ENCODE peak calls at places on chromosomes 2 and 18, in seven cellular contexts. O is cerebellum; U is GM04504; A is activated effector memory CD4-positive, alpha-beta T cell treated with Interleukin-2 at 50 U/mL for 16 hours; W is Kasumi-1; R is GM18507; Y is Right ventricle myocardium superior. M is an unnamed sample.

GRCh38 chr18:23890589-23890988 is 124.0 kb upstream of the TTC39C start:
- DNase-seq in O (no peak), U (peak), A (no peak), W (no peak), R (no peak), Y (no peak), M (no peak)

GRCh38 chr2:139968588-139968987 is 1188.4 kb upstream of the NXPH2 start:
- DNase-seq in O (no peak), U (no peak), A (no peak), W (no peak), R (no peak), Y (no peak), M (no peak)

GRCh38 chr2:57959380-57959779 is 87.2 kb upstream of the VRK2 start:
- DNase-seq in O (no peak), U (no peak), A (no peak), W (no peak), R (no peak), Y (no peak), M (no peak)

GRCh38 chr18:56789004-56789888 is 138.1 kb downstream of the WDR7 start:
- DNase-seq in O (no peak), U (no peak), A (no peak), W (peak), R (no peak), Y (no peak), M (no peak)

GRCh38 chr2:175233135-175233719 is 51.7 kb upstream of the ATP5MC3 start:
- DNase-seq in O (no peak), U (peak), A (no peak), W (no peak), R (no peak), Y (no peak), M (peak)

GRCh38 chr2:160389875-160390274 is 103.7 kb downstream of the RBMS1 start:
- DNase-seq in O (no peak), U (peak), A (no peak), W (peak), R (no peak), Y (no peak), M (no peak)

GRCh38 chr2:5230443-5230842 is 461.7 kb upstream of the SOX11 start:
- DNase-seq in O (no peak), U (no peak), A (no peak), W (no peak), R (no peak), Y (no peak), M (no peak)

GRCh38 chr18:50654658-50655550 is 95.0 kb downstream of the MAPK4 start:
- DNase-seq in O (peak), U (no peak), A (no peak), W (no peak), R (no peak), Y (peak), M (no peak)

GRCh38 chr18:2180586-2180985 is 390.7 kb downstream of the METTL4 start:
- DNase-seq in O (no peak), U (no peak), A (no peak), W (peak), R (no peak), Y (no peak), M (no peak)

GRCh38 chr2:234676109-234676858 is 179.4 kb upstream of the ARL4C start:
- DNase-seq in O (no peak), U (no peak), A (no peak), W (no peak), R (no peak), Y (no peak), M (no peak)

GRCh38 chr2:166539340-166540162 is 45.5 kb upstream of the SCN7A start:
- DNase-seq in O (peak), U (peak), A (no peak), W (peak), R (no peak), Y (no peak), M (peak)

GRCh38 chr2:154623819-154624218 is 74.7 kb upstream of the KCNJ3 start:
- DNase-seq in O (peak), U (peak), A (no peak), W (peak), R (no peak), Y (no peak), M (peak)

GRCh38 chr18:76767954-76768353 is 54.4 kb upstream of the ZNF236 start:
- DNase-seq in O (no peak), U (no peak), A (no peak), W (no peak), R (no peak), Y (no peak), M (no peak)

GRCh38 chr18:21912339-21913239 is 172.0 kb downstream of the MIB1 start:
- DNase-seq in O (no peak), U (no peak), A (no peak), W (no peak), R (no peak), Y (no peak), M (no peak)

GRCh38 chr2:72926368-72926767 is 9.0 kb downstream of the EMX1 start:
- DNase-seq in O (no peak), U (no peak), A (no peak), W (no peak), R (no peak), Y (no peak), M (no peak)

GRCh38 chr2:142061733-142062132 is 69.1 kb downstream of the LRP1B start:
- DNase-seq in O (no peak), U (no peak), A (no peak), W (no peak), R (no peak), Y (no peak), M (no peak)

GRCh38 chr2:174573621-174574081 is 24.0 kb downstream of the WIPF1 start:
- DNase-seq in O (no peak), U (no peak), A (no peak), W (peak), R (no peak), Y (peak), M (no peak)

M was measured in Caki2.